ENCODE peak calls at places on chromosome 13, in six cellular contexts. Q is breast epithelium, S is prostate gland, V is stomach, U is HCT116, T is K562. Y is an unnamed sample.
A peak's percentile ranks its signal among the peaks of the same experiment; 100 is the strongest.

GRCh38 chr13:50268500-50268899 is 253.3 kb downstream of the KCNRG start:
- DNase-seq in Q (no peak), S (no peak), V (no peak), U (no peak), T (peak; percentile 8), Y (no peak)

GRCh38 chr13:59236309-59236939 is 927.3 kb downstream of the DIAPH3 start:
- DNase-seq in Q (no peak), S (no peak), V (no peak), U (no peak), T (no peak), Y (no peak)

GRCh38 chr13:38398810-38399493 is 49.3 kb downstream of the UFM1 start:
- DNase-seq in Q (no peak), S (no peak), V (no peak), U (no peak), T (no peak), Y (no peak)

GRCh38 chr13:36919206-36919832 is 719 bp downstream of the SMAD9 start:
- DNase-seq in Q (no peak), S (peak; percentile 55), V (peak; percentile 39), U (no peak), T (peak; percentile 10), Y (no peak)

GRCh38 chr13:44013666-44014291 is 134.1 kb downstream of the LACC1 start:
- DNase-seq in Q (no peak), S (no peak), V (no peak), U (no peak), T (no peak), Y (no peak)

GRCh38 chr13:79320433-79320832 is 85.6 kb downstream of the RBM26 start:
- DNase-seq in Q (no peak), S (no peak), V (no peak), U (no peak), T (no peak), Y (no peak)

GRCh38 chr13:57739791-57740190 is 108.2 kb downstream of the PCDH17 start:
- DNase-seq in Q (no peak), S (no peak), V (no peak), U (no peak), T (no peak), Y (no peak)

GRCh38 chr13:73365240-73365639 is 306.4 kb downstream of the KLF5 start:
- DNase-seq in Q (no peak), S (peak; percentile 48), V (no peak), U (no peak), T (no peak), Y (no peak)

GRCh38 chr13:24684600-24684998 is 4.4 kb downstream of the ATP12A start:
- DNase-seq in Q (no peak), S (no peak), V (no peak), U (no peak), T (no peak), Y (no peak)

GRCh38 chr13:39321578-39321977 is 281.4 kb downstream of the LHFPL6 start:
- DNase-seq in Q (no peak), S (no peak), V (no peak), U (no peak), T (no peak), Y (no peak)

GRCh38 chr13:113744197-113745000 is 14.6 kb upstream of the TMEM255B start:
- DNase-seq in Q (no peak), S (no peak), V (no peak), U (no peak), T (no peak), Y (peak; percentile 52)

GRCh38 chr13:50797081-50797480 is 46.4 kb downstream of the DLEU7 start:
- DNase-seq in Q (no peak), S (no peak), V (no peak), U (no peak), T (no peak), Y (no peak)

GRCh38 chr13:88802886-88803285 is 1131.7 kb downstream of the SLITRK5 start:
- DNase-seq in Q (no peak), S (no peak), V (no peak), U (no peak), T (no peak), Y (no peak)

GRCh38 chr13:101453784-101454201 is 1.3 kb downstream of the ITGBL1 start:
- DNase-seq in Q (no peak), S (no peak), V (peak; percentile 47), U (no peak), T (no peak), Y (no peak)

GRCh38 chr13:89660752-89661151 is 1686.7 kb upstream of the MIR17HG start:
- DNase-seq in Q (no peak), S (no peak), V (no peak), U (no peak), T (no peak), Y (no peak)

GRCh38 chr13:51584731-51585191 is 499 bp downstream of the WDFY2 start:
- DNase-seq in Q (peak; percentile 60), S (peak; percentile 55), V (peak; percentile 56), U (peak; percentile 23), T (peak; percentile 13), Y (no peak)

GRCh38 chr13:81658598-81659370 is 1317.9 kb upstream of the SPRY2 start:
- DNase-seq in Q (no peak), S (no peak), V (no peak), U (no peak), T (no peak), Y (no peak)
- TF ChIP-seq POLR2AphosphoS5 in Q (no peak), S (no peak), V (no peak), U (no peak), T (no peak), Y (no peak)

DNA sequence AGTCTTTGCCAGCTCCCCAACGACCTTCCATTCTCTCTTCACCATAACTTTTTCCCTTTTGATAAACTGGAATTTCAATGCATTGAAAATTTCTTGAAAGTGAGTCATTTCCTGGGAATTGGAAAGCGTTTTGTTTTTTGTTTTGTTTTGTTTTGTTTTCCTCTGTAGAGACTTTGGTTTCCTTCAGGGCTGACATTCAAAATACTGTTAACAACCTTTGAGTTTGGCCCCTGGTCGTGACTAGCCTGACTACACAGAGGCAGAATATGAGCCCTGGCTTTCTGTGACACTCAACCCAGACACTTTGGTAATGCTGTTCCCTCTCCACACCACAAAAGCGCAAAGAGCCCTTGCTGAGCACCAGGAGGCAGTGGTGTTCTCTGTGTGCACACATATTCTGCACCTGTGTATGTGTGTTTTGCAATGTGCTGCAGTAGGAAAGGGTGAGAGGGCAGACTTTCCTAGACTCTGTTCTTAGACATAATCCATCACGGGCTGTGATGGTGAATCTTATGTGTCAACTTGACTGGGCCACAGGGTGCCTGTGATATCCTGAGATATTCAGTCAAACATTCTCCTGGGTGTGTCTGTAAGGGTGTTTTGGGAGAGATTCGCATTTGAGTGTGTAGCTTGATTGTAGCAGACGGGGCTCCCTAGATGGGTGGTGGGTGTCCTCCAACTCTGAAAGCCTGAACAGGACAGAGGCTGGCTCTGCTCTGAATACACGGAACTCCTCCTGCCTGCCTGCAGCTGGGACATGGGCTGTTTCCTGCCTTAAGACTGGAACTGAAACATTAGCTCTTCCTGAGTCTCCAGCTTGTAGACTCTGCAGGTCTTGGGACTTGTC is 29.5 kb upstream of the ANKRD10 start:
- DNase-seq in Q (no peak), S (peak; percentile 36), V (peak; percentile 32), U (peak; percentile 77), T (peak; percentile 39), Y (no peak)
- TF ChIP-seq CTCF in Q (peak; percentile 9), S (peak; percentile 75), V (no peak), U (no peak), T (peak; percentile 89), Y (peak; percentile 63)

DNA sequence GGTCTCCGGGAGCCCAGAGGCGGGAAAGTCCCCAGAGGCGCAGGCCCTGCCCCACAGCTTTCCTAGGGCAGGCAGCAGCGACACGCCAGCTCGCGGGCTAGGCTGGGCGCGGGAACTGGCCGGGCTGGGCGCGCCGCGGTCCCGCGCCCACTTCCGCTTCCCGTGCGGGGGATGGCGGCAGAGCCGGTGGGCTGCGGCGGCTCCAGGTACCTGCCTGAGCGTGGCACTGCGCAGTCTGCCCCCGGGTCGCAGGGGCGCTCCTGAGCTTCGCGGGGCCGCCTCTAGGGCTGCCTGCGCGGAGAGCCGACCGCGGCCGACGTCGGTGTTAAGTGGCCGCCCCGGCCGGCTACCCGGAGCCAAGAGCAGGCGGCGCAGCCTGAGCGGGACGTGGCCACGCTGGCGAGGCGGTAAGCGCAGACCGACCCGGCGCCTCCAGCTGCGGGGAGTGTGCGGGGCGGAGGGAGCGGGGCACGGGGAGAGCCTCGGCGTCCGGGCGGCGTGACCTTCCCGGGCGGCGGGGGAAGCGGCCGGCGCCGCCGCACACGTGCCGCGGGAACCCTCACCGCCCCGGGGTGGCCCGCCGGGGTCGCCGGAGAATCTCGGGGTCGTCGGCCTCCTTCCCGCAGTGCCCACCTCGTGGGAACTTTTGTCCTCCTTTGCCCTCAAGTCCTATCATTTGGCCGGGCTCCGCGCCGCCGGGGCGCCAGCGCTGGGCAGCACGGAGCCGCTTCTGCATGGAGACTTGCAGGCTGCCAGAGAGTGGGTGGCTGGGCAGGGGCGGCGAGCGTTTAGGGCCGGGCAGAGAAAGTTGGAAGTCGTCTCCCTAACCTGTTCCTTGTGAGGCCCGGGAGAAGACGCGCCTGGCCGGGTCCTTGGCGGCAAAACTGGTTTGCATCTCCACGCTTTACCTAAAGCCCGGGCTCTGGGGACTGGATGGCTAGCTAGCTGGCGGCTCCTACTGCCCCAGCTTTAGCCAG is 31.4 kb upstream of the MPHOSPH8 start:
- DNase-seq in Q (no peak), S (no peak), V (peak; percentile 37), U (no peak), T (peak; percentile 63), Y (peak; percentile 82)
- TF ChIP-seq POLR2A in Q (no peak), S (no peak), V (no peak), U (peak; percentile 39), T (peak; percentile 34), Y (no peak)

GRCh38 chr13:26600345-26600761 is 42.9 kb downstream of the WASF3 start:
- DNase-seq in Q (no peak), S (no peak), V (no peak), U (no peak), T (no peak), Y (no peak)
- TF ChIP-seq POLR2AphosphoS5 in Q (no peak), S (no peak), V (no peak), U (no peak), T (no peak), Y (no peak)

GRCh38 chr13:40422588-40423235 is 243.7 kb downstream of the FOXO1 start:
- DNase-seq in Q (no peak), S (no peak), V (no peak), U (no peak), T (no peak), Y (no peak)
- TF ChIP-seq CTCF in Q (no peak), S (no peak), V (no peak), U (no peak), T (no peak), Y (no peak)

DNA sequence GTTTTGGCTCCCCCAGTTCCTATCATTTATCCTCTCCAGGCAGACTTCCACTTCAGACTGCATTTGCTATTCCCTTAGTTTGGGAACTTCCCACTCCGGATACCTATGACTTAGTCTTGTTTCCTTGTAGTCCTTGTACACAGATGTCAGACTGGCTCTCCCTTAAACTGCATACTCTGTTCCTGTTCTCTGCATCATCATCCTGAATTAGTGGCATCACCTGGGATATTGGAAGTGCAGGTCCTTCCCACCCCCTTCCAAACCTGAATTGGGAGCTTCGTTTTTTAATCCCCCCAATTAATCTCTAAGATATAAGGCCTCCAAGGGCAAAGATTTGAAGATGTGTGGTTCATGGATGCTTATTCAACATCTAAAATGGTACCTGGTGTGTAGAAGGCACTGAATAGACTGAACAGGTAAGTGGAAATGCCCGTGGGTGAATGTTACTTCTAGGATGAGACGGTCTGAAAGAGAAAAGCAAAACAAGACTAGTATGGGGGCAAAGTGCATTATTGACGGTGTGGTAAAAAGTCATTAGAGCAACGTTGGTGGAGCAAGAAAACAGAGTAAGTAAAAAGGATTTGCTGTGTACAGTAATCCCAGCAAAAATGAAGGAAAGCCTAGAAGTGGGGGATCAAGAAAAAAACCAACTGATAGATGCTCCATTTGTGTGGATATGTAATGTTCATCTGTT is 9.6 kb downstream of the MIR17HG start:
- DNase-seq in Q (no peak), S (no peak), V (no peak), U (no peak), T (peak; percentile 41), Y (no peak)
- TF ChIP-seq POLR2A in Q (no peak), S (no peak), V (no peak), U (no peak), T (no peak), Y (no peak)